ENCODE peak calls at places on chromosome 6, in ten cellular contexts. J, T, E, H, V, C, L, N, U and Q are unnamed samples.

GRCh38 chr6:160831751-160832150 is 129.7 kb downstream of the PLG start:
- ATAC-seq in C (no peak), L (no peak), E (no peak), J (no peak), T (no peak), V (no peak), H (no peak), N (no peak), U (no peak), Q (no peak)

GRCh38 chr6:83155794-83156193 is 37.3 kb downstream of the PGM3 start:
- ATAC-seq in V (no peak), T (peak; percentile 57), N (peak; percentile 68), J (no peak), C (no peak), E (no peak), U (no peak), L (no peak), H (no peak), Q (no peak)

GRCh38 chr6:51369485-51369884 is 550.8 kb downstream of the TFAP2B start:
- ATAC-seq in T (no peak), V (no peak), C (no peak), H (no peak), J (no peak), E (no peak), N (no peak), U (no peak), L (no peak), Q (no peak)

GRCh38 chr6:169829786-169830185 is 78.4 kb downstream of the ERMARD start:
- ATAC-seq in T (no peak), E (no peak), U (no peak), J (no peak), N (no peak), V (no peak), L (no peak), C (no peak), H (no peak), Q (no peak)

GRCh38 chr6:106125925-106126435 is 39.8 kb downstream of the PRDM1 start:
- ATAC-seq in V (peak; percentile 88), H (no peak), L (peak; percentile 89), E (peak; percentile 97), J (peak; percentile 79), N (no peak), U (no peak), C (no peak), T (no peak), Q (no peak)

GRCh38 chr6:127282184-127282583 is 15.5 kb downstream of the RNF146 start:
- ATAC-seq in J (no peak), N (no peak), H (no peak), E (no peak), C (no peak), U (no peak), V (no peak), L (no peak), T (no peak), Q (no peak)

GRCh38 chr6:150600003-150600301 is 267 bp downstream of the PLEKHG1 start:
- ATAC-seq in N (peak; percentile 30), V (no peak), T (no peak), L (peak; percentile 35), H (no peak), U (peak; percentile 51), J (no peak), C (no peak), E (no peak), Q (peak; percentile 9)

GRCh38 chr6:45163952-45164766 is 164.0 kb upstream of the RUNX2 start:
- ATAC-seq in U (no peak), H (peak; percentile 86), N (no peak), J (peak; percentile 11), E (peak; percentile 98), V (no peak), C (peak; percentile 93), T (no peak), L (peak; percentile 89), Q (no peak)

GRCh38 chr6:36853325-36853724 is 14.1 kb upstream of the CPNE5 start:
- ATAC-seq in T (peak; percentile 24), H (no peak), L (no peak), V (no peak), E (no peak), N (peak; percentile 18), J (no peak), C (no peak), U (peak; percentile 75), Q (no peak)